ENCODE peak calls at places on chromosomes 6 and 20, in six cellular contexts. One of them, this sample, is unnamed.

GRCh38 chr6:98847392-98847766 is 13.0 kb downstream of the POU3F2 start:
- DNase-seq in naive thymus-derived CD8-positive, alpha-beta T cell: no peak
- DNase-seq in activated CD4-positive, alpha-beta memory T cell treated with anti-CD3 and anti-CD28 coated beads, Interleukin-2, amount 10 ng/mL, durations not matched to agents 7 days and 5 days: no peak
- DNase-seq in activated T-cell treated with anti-CD3 and anti-CD28 coated beads, Interleukin-2, amount 50 U/mL, for 72 hours: no peak
- DNase-seq in T-helper 17 cell: no peak
- DNase-seq in hippocampal formation: no peak
- DNase-seq in this sample: no peak

GRCh38 chr6:169991913-169992312 is 240.5 kb downstream of the ERMARD start:
- DNase-seq in naive thymus-derived CD8-positive, alpha-beta T cell: no peak
- DNase-seq in activated CD4-positive, alpha-beta memory T cell treated with anti-CD3 and anti-CD28 coated beads, Interleukin-2, amount 10 ng/mL, durations not matched to agents 7 days and 5 days: peak
- DNase-seq in activated T-cell treated with anti-CD3 and anti-CD28 coated beads, Interleukin-2, amount 50 U/mL, for 72 hours: no peak
- DNase-seq in T-helper 17 cell: no peak
- DNase-seq in hippocampal formation: no peak
- DNase-seq in this sample: no peak

GRCh38 chr20:45826381-45827019 is 612 bp downstream of the TNNC2 start:
- DNase-seq in naive thymus-derived CD8-positive, alpha-beta T cell: no peak
- DNase-seq in activated CD4-positive, alpha-beta memory T cell treated with anti-CD3 and anti-CD28 coated beads, Interleukin-2, amount 10 ng/mL, durations not matched to agents 7 days and 5 days: no peak
- DNase-seq in activated T-cell treated with anti-CD3 and anti-CD28 coated beads, Interleukin-2, amount 50 U/mL, for 72 hours: no peak
- DNase-seq in T-helper 17 cell: no peak
- DNase-seq in hippocampal formation: no peak
- DNase-seq in this sample: no peak

GRCh38 chr20:3818155-3819151 is 1.9 kb upstream of the AP5S1 start:
- DNase-seq in naive thymus-derived CD8-positive, alpha-beta T cell: no peak
- DNase-seq in activated CD4-positive, alpha-beta memory T cell treated with anti-CD3 and anti-CD28 coated beads, Interleukin-2, amount 10 ng/mL, durations not matched to agents 7 days and 5 days: no peak
- DNase-seq in activated T-cell treated with anti-CD3 and anti-CD28 coated beads, Interleukin-2, amount 50 U/mL, for 72 hours: no peak
- DNase-seq in T-helper 17 cell: no peak
- DNase-seq in hippocampal formation: peak
- DNase-seq in this sample: peak

GRCh38 chr6:52399511-52400315 is 20.4 kb upstream of the EFHC1 start:
- DNase-seq in naive thymus-derived CD8-positive, alpha-beta T cell: no peak
- DNase-seq in activated CD4-positive, alpha-beta memory T cell treated with anti-CD3 and anti-CD28 coated beads, Interleukin-2, amount 10 ng/mL, durations not matched to agents 7 days and 5 days: no peak
- DNase-seq in activated T-cell treated with anti-CD3 and anti-CD28 coated beads, Interleukin-2, amount 50 U/mL, for 72 hours: peak
- DNase-seq in T-helper 17 cell: no peak
- DNase-seq in hippocampal formation: peak
- DNase-seq in this sample: peak

GRCh38 chr6:43827898-43828297 is 57.9 kb downstream of the VEGFA start:
- DNase-seq in naive thymus-derived CD8-positive, alpha-beta T cell: no peak
- DNase-seq in activated CD4-positive, alpha-beta memory T cell treated with anti-CD3 and anti-CD28 coated beads, Interleukin-2, amount 10 ng/mL, durations not matched to agents 7 days and 5 days: no peak
- DNase-seq in activated T-cell treated with anti-CD3 and anti-CD28 coated beads, Interleukin-2, amount 50 U/mL, for 72 hours: no peak
- DNase-seq in T-helper 17 cell: no peak
- DNase-seq in hippocampal formation: no peak
- DNase-seq in this sample: no peak

GRCh38 chr6:41284726-41285125 is 1.8 kb downstream of the TREM1 start:
- DNase-seq in naive thymus-derived CD8-positive, alpha-beta T cell: no peak
- DNase-seq in activated CD4-positive, alpha-beta memory T cell treated with anti-CD3 and anti-CD28 coated beads, Interleukin-2, amount 10 ng/mL, durations not matched to agents 7 days and 5 days: no peak
- DNase-seq in activated T-cell treated with anti-CD3 and anti-CD28 coated beads, Interleukin-2, amount 50 U/mL, for 72 hours: no peak
- DNase-seq in T-helper 17 cell: no peak
- DNase-seq in hippocampal formation: no peak
- DNase-seq in this sample: no peak

GRCh38 chr6:33768644-33769120 is 20.2 kb downstream of the LEMD2 start:
- DNase-seq in naive thymus-derived CD8-positive, alpha-beta T cell: peak
- DNase-seq in activated CD4-positive, alpha-beta memory T cell treated with anti-CD3 and anti-CD28 coated beads, Interleukin-2, amount 10 ng/mL, durations not matched to agents 7 days and 5 days: peak
- DNase-seq in activated T-cell treated with anti-CD3 and anti-CD28 coated beads, Interleukin-2, amount 50 U/mL, for 72 hours: peak
- DNase-seq in T-helper 17 cell: peak
- DNase-seq in hippocampal formation: peak
- DNase-seq in this sample: peak

GRCh38 chr6:30749554-30750378 is 5.4 kb upstream of the IER3 start:
- DNase-seq in naive thymus-derived CD8-positive, alpha-beta T cell: no peak
- DNase-seq in activated CD4-positive, alpha-beta memory T cell treated with anti-CD3 and anti-CD28 coated beads, Interleukin-2, amount 10 ng/mL, durations not matched to agents 7 days and 5 days: no peak
- DNase-seq in activated T-cell treated with anti-CD3 and anti-CD28 coated beads, Interleukin-2, amount 50 U/mL, for 72 hours: no peak
- DNase-seq in T-helper 17 cell: no peak
- DNase-seq in hippocampal formation: no peak
- DNase-seq in this sample: no peak

GRCh38 chr6:168742146-168742782 is 301.3 kb downstream of the SMOC2 start:
- DNase-seq in naive thymus-derived CD8-positive, alpha-beta T cell: no peak
- DNase-seq in activated CD4-positive, alpha-beta memory T cell treated with anti-CD3 and anti-CD28 coated beads, Interleukin-2, amount 10 ng/mL, durations not matched to agents 7 days and 5 days: no peak
- DNase-seq in activated T-cell treated with anti-CD3 and anti-CD28 coated beads, Interleukin-2, amount 50 U/mL, for 72 hours: no peak
- DNase-seq in T-helper 17 cell: no peak
- DNase-seq in hippocampal formation: no peak
- DNase-seq in this sample: no peak

This sample was measured in GDM1.